ENCODE peak calls at places on chromosomes 2 and 18, in five cellular contexts. One of them, this sample, is unnamed.

GRCh38 chr2:72602711-72603110 is 223.1 kb downstream of the EXOC6B start:
- DNase-seq in chondrocyte: no peak
- DNase-seq in AG10803: no peak
- DNase-seq in cardiac muscle cell: no peak
- DNase-seq in heart right ventricle: no peak
- DNase-seq in this sample: no peak

GRCh38 chr2:113138428-113139322 is 11.3 kb downstream of the IL1RN start:
- DNase-seq in chondrocyte: no peak
- DNase-seq in AG10803: peak
- DNase-seq in cardiac muscle cell: peak
- DNase-seq in heart right ventricle: peak
- DNase-seq in this sample: peak

GRCh38 chr2:241271641-241272297 is 43.7 kb downstream of the HDLBP start:
- DNase-seq in chondrocyte: peak
- DNase-seq in AG10803: peak
- DNase-seq in cardiac muscle cell: peak
- DNase-seq in heart right ventricle: peak
- DNase-seq in this sample: peak

GRCh38 chr2:105610444-105611327 is 134.0 kb upstream of the NCK2 start:
- DNase-seq in chondrocyte: no peak
- DNase-seq in AG10803: no peak
- DNase-seq in cardiac muscle cell: peak
- DNase-seq in heart right ventricle: no peak
- DNase-seq in this sample: no peak

GRCh38 chr18:79507546-79508480 is 112.1 kb downstream of the NFATC1 start:
- DNase-seq in chondrocyte: peak
- DNase-seq in AG10803: peak
- DNase-seq in cardiac muscle cell: peak
- DNase-seq in heart right ventricle: peak
- DNase-seq in this sample: peak

GRCh38 chr2:152443771-152444170 is 108.8 kb downstream of the FMNL2 start:
- DNase-seq in chondrocyte: no peak
- DNase-seq in AG10803: no peak
- DNase-seq in cardiac muscle cell: peak
- DNase-seq in heart right ventricle: no peak
- DNase-seq in this sample: peak

GRCh38 chr2:10136187-10136934 is 13.8 kb downstream of the RRM2 start:
- DNase-seq in chondrocyte: no peak
- DNase-seq in AG10803: no peak
- DNase-seq in cardiac muscle cell: no peak
- DNase-seq in heart right ventricle: no peak
- DNase-seq in this sample: no peak

GRCh38 chr2:4903676-4904348 is 788.4 kb upstream of the SOX11 start:
- DNase-seq in chondrocyte: no peak
- DNase-seq in AG10803: no peak
- DNase-seq in cardiac muscle cell: no peak
- DNase-seq in heart right ventricle: no peak
- DNase-seq in this sample: no peak

GRCh38 chr2:17135619-17136018 is 382.6 kb downstream of the RAD51AP2 start:
- DNase-seq in chondrocyte: no peak
- DNase-seq in AG10803: no peak
- DNase-seq in cardiac muscle cell: no peak
- DNase-seq in heart right ventricle: no peak
- DNase-seq in this sample: no peak

GRCh38 chr2:31950946-31951562 is 59.8 kb downstream of the MEMO1 start:
- DNase-seq in chondrocyte: no peak
- DNase-seq in AG10803: no peak
- DNase-seq in cardiac muscle cell: no peak
- DNase-seq in heart right ventricle: no peak
- DNase-seq in this sample: no peak

GRCh38 chr18:63831080-63831788 is 56.0 kb downstream of the SERPINB7 start:
- DNase-seq in chondrocyte: no peak
- DNase-seq in AG10803: peak
- DNase-seq in cardiac muscle cell: peak
- DNase-seq in heart right ventricle: no peak
- DNase-seq in this sample: peak

DNA sequence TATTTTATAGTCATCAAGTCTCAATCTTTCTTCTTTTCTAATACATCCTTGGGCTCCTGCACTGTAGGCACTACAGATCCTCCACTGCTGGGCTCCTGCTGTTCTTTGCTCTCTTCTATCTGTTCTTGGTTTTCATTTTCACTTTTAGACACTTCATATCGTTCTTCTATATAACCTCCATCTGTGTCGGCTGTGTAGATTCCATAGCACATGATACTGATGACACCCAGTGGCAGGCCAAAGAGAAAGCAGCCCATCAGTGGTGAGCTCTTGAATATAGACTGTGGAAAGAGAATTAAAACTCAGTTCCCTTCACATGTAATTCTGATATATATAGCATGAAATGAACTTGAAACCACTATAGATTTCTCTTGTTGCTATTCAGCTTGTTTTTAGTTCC is 38.0 kb downstream of the TMX3 start:
- DNase-seq in chondrocyte: no peak
- DNase-seq in AG10803: peak
- DNase-seq in cardiac muscle cell: peak
- DNase-seq in heart right ventricle: no peak
- DNase-seq in this sample: peak
- TF ChIP-seq CTCF in chondrocyte: peak
- TF ChIP-seq CTCF in AG10803: peak
- TF ChIP-seq CTCF in cardiac muscle cell: peak
- TF ChIP-seq CTCF in heart right ventricle: peak
- TF ChIP-seq CTCF in this sample: peak

GRCh38 chr2:60882971-60883753 is 1.8 kb downstream of the REL start:
- DNase-seq in chondrocyte: no peak
- DNase-seq in AG10803: peak
- DNase-seq in cardiac muscle cell: peak
- DNase-seq in heart right ventricle: no peak
- DNase-seq in this sample: peak

GRCh38 chr2:60884795-60885194 is 3.4 kb downstream of the REL start:
- DNase-seq in chondrocyte: no peak
- DNase-seq in AG10803: peak
- DNase-seq in cardiac muscle cell: peak
- DNase-seq in heart right ventricle: no peak
- DNase-seq in this sample: peak

GRCh38 chr2:60880633-60880987 is 764 bp upstream of the REL start:
- DNase-seq in chondrocyte: no peak
- DNase-seq in AG10803: no peak
- DNase-seq in cardiac muscle cell: no peak
- DNase-seq in heart right ventricle: no peak
- DNase-seq in this sample: no peak

GRCh38 chr2:60883896-60884295 is 2.5 kb downstream of the REL start:
- DNase-seq in chondrocyte: no peak
- DNase-seq in AG10803: no peak
- DNase-seq in cardiac muscle cell: no peak
- DNase-seq in heart right ventricle: no peak
- DNase-seq in this sample: no peak

GRCh38 chr2:60880988-60881932 is at the start of gene REL:
- DNase-seq in chondrocyte: peak
- DNase-seq in AG10803: peak
- DNase-seq in cardiac muscle cell: peak
- DNase-seq in heart right ventricle: peak
- DNase-seq in this sample: peak
- TF ChIP-seq CTCF in chondrocyte: peak
- TF ChIP-seq CTCF in AG10803: peak
- TF ChIP-seq CTCF in cardiac muscle cell: peak
- TF ChIP-seq CTCF in heart right ventricle: peak
- TF ChIP-seq CTCF in this sample: peak

GRCh38 chr2:159071190-159071915 is 102.9 kb downstream of the TANC1 start:
- DNase-seq in chondrocyte: no peak
- DNase-seq in AG10803: peak
- DNase-seq in cardiac muscle cell: peak
- DNase-seq in heart right ventricle: no peak
- DNase-seq in this sample: peak
- TF ChIP-seq CTCF in chondrocyte: peak
- TF ChIP-seq CTCF in AG10803: peak
- TF ChIP-seq CTCF in cardiac muscle cell: peak
- TF ChIP-seq CTCF in heart right ventricle: no peak
- TF ChIP-seq CTCF in this sample: no peak

GRCh38 chr2:6776125-6776524 is 89.6 kb downstream of the CMPK2 start:
- DNase-seq in chondrocyte: no peak
- DNase-seq in AG10803: no peak
- DNase-seq in cardiac muscle cell: no peak
- DNase-seq in heart right ventricle: no peak
- DNase-seq in this sample: no peak

GRCh38 chr2:6773007-6773693 is 92.6 kb downstream of the CMPK2 start:
- DNase-seq in chondrocyte: no peak
- DNase-seq in AG10803: peak
- DNase-seq in cardiac muscle cell: peak
- DNase-seq in heart right ventricle: peak
- DNase-seq in this sample: peak

GRCh38 chr2:6780765-6781274 is 84.9 kb downstream of the CMPK2 start:
- DNase-seq in chondrocyte: no peak
- DNase-seq in AG10803: peak
- DNase-seq in cardiac muscle cell: peak
- DNase-seq in heart right ventricle: peak
- DNase-seq in this sample: peak

GRCh38 chr2:6773694-6774044 is 92.0 kb downstream of the CMPK2 start:
- DNase-seq in chondrocyte: no peak
- DNase-seq in AG10803: no peak
- DNase-seq in cardiac muscle cell: no peak
- DNase-seq in heart right ventricle: no peak
- DNase-seq in this sample: no peak

DNA sequence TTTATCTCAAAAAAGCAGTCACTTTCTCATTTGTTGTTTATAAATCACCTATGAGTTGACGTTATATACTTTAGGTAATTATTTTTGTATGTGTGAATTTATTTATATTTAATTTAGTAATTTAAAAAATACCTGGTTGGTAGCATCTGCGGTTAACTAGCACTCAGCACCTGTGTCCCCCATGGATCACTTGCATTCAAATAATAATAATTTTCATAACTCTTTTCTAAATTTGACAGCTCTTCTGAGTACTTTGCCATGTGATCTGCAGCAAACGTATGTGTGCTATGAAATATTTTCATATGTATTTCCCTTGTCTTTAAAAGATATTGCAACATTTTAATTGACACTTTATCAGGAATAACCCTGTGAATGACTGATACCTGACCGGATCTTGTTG is 88.1 kb downstream of the CMPK2 start:
- DNase-seq in chondrocyte: no peak
- DNase-seq in AG10803: no peak
- DNase-seq in cardiac muscle cell: no peak
- DNase-seq in heart right ventricle: no peak
- DNase-seq in this sample: no peak
- TF ChIP-seq CTCF in chondrocyte: no peak
- TF ChIP-seq CTCF in AG10803: no peak
- TF ChIP-seq CTCF in cardiac muscle cell: no peak
- TF ChIP-seq CTCF in heart right ventricle: no peak
- TF ChIP-seq CTCF in this sample: no peak

DNA sequence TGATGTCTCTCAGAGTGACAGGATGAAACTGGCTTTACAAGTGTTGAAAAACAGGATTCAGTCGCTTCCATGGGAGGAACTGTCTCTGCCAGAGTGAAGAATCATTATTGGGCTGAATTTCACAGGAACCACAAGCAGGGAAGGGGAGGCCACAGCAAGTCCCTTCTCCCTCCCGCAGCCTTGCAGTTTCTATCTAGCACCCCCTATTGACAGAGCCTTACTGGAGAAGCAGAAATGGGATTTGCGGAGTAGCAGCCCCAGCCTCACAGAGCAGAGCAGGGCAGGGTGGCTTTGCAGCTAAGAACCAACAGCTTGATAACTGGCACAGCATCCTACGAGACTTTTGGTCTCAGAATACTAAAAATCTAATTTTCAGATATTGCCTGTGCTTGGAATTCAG is 33.3 kb upstream of the RMP24 start:
- DNase-seq in chondrocyte: no peak
- DNase-seq in AG10803: no peak
- DNase-seq in cardiac muscle cell: peak
- DNase-seq in heart right ventricle: no peak
- DNase-seq in this sample: peak
- TF ChIP-seq CTCF in chondrocyte: peak
- TF ChIP-seq CTCF in AG10803: peak
- TF ChIP-seq CTCF in cardiac muscle cell: peak
- TF ChIP-seq CTCF in heart right ventricle: peak
- TF ChIP-seq CTCF in this sample: peak

GRCh38 chr2:5932556-5933469 is 240.6 kb downstream of the SOX11 start:
- DNase-seq in chondrocyte: no peak
- DNase-seq in AG10803: no peak
- DNase-seq in cardiac muscle cell: no peak
- DNase-seq in heart right ventricle: peak
- DNase-seq in this sample: no peak
- TF ChIP-seq CTCF in chondrocyte: no peak
- TF ChIP-seq CTCF in AG10803: no peak
- TF ChIP-seq CTCF in cardiac muscle cell: no peak
- TF ChIP-seq CTCF in heart right ventricle: peak
- TF ChIP-seq CTCF in this sample: no peak

GRCh38 chr2:23756593-23757292 is 170.2 kb downstream of the ATAD2B start:
- DNase-seq in chondrocyte: no peak
- DNase-seq in AG10803: no peak
- DNase-seq in cardiac muscle cell: no peak
- DNase-seq in heart right ventricle: no peak
- DNase-seq in this sample: no peak

GRCh38 chr2:23761638-23762037 is 165.3 kb downstream of the ATAD2B start:
- DNase-seq in chondrocyte: no peak
- DNase-seq in AG10803: no peak
- DNase-seq in cardiac muscle cell: no peak
- DNase-seq in heart right ventricle: no peak
- DNase-seq in this sample: no peak

GRCh38 chr2:23762141-23762540 is 164.8 kb downstream of the ATAD2B start:
- DNase-seq in chondrocyte: no peak
- DNase-seq in AG10803: no peak
- DNase-seq in cardiac muscle cell: no peak
- DNase-seq in heart right ventricle: no peak
- DNase-seq in this sample: no peak

GRCh38 chr2:23757686-23758433 is 169.1 kb downstream of the ATAD2B start:
- DNase-seq in chondrocyte: no peak
- DNase-seq in AG10803: peak
- DNase-seq in cardiac muscle cell: peak
- DNase-seq in heart right ventricle: no peak
- DNase-seq in this sample: peak

GRCh38 chr2:23760746-23761145 is 166.2 kb downstream of the ATAD2B start:
- DNase-seq in chondrocyte: no peak
- DNase-seq in AG10803: peak
- DNase-seq in cardiac muscle cell: peak
- DNase-seq in heart right ventricle: no peak
- DNase-seq in this sample: peak
- TF ChIP-seq CTCF in chondrocyte: peak
- TF ChIP-seq CTCF in AG10803: peak
- TF ChIP-seq CTCF in cardiac muscle cell: peak
- TF ChIP-seq CTCF in heart right ventricle: peak
- TF ChIP-seq CTCF in this sample: peak

GRCh38 chr2:142286618-142287017 is 155.8 kb upstream of the LRP1B start:
- DNase-seq in chondrocyte: no peak
- DNase-seq in AG10803: no peak
- DNase-seq in cardiac muscle cell: no peak
- DNase-seq in heart right ventricle: no peak
- DNase-seq in this sample: no peak
- TF ChIP-seq CTCF in chondrocyte: peak
- TF ChIP-seq CTCF in AG10803: no peak
- TF ChIP-seq CTCF in cardiac muscle cell: no peak
- TF ChIP-seq CTCF in heart right ventricle: no peak
- TF ChIP-seq CTCF in this sample: no peak

GRCh38 chr2:135573620-135574019 is 42.3 kb downstream of the R3HDM1 start:
- DNase-seq in chondrocyte: no peak
- DNase-seq in AG10803: no peak
- DNase-seq in cardiac muscle cell: no peak
- DNase-seq in heart right ventricle: no peak
- DNase-seq in this sample: no peak
- TF ChIP-seq CTCF in chondrocyte: peak
- TF ChIP-seq CTCF in AG10803: no peak
- TF ChIP-seq CTCF in cardiac muscle cell: peak
- TF ChIP-seq CTCF in heart right ventricle: no peak
- TF ChIP-seq CTCF in this sample: peak

GRCh38 chr2:164458801-164459200 is 162.5 kb downstream of the GRB14 start:
- DNase-seq in chondrocyte: no peak
- DNase-seq in AG10803: no peak
- DNase-seq in cardiac muscle cell: no peak
- DNase-seq in heart right ventricle: no peak
- DNase-seq in this sample: no peak
- TF ChIP-seq CTCF in chondrocyte: no peak
- TF ChIP-seq CTCF in AG10803: no peak
- TF ChIP-seq CTCF in cardiac muscle cell: no peak
- TF ChIP-seq CTCF in heart right ventricle: no peak
- TF ChIP-seq CTCF in this sample: no peak